ENCODE peak calls at places on chromosomes 2 and 18, in four cellular contexts. B is neural progenitor cell; O is fibroblast of the conjunctiva; C is naive thymus-derived CD8-positive, alpha-beta T cell. S is an unnamed sample.
A peak's percentile ranks its signal among the peaks of the same experiment; 100 is the strongest.

GRCh38 chr2:112836695-112837117 is at the start of gene IL1B:
- DNase-seq in B (no peak), O (no peak), C (no peak), S (peak; percentile 95)

GRCh38 chr18:14074187-14074586 is 58.0 kb downstream of the ZNF519 start:
- DNase-seq in B (peak; percentile 25), O (no peak), C (no peak), S (no peak)

GRCh38 chr2:157329524-157329923 is 3.9 kb upstream of the ERMN start:
- DNase-seq in B (no peak), O (no peak), C (no peak), S (no peak)

GRCh38 chr2:96305979-96306308 is 598 bp upstream of the SNRNP200 start:
- DNase-seq in B (no peak), O (no peak), C (no peak), S (no peak)

GRCh38 chr2:187263675-187264580 is 184.1 kb downstream of the CALCRL start:
- DNase-seq in B (no peak), O (no peak), C (no peak), S (no peak)

GRCh38 chr18:22470511-22471181 is 52.9 kb upstream of the CTAGE1 start:
- DNase-seq in B (no peak), O (no peak), C (no peak), S (no peak)

GRCh38 chr2:12717191-12717987 is 653 bp downstream of the TRIB2 start:
- DNase-seq in B (peak; percentile 88), O (peak; percentile 63), C (peak; percentile 49), S (no peak)

GRCh38 chr2:188601391-188601790 is 309.7 kb downstream of the GULP1 start:
- DNase-seq in B (peak; percentile 53), O (no peak), C (no peak), S (no peak)

GRCh38 chr2:232369126-232369955 is 9.2 kb upstream of the ALPP start:
- DNase-seq in B (no peak), O (no peak), C (no peak), S (no peak)